ENCODE peak calls at places on chromosomes 6 and 20, in seven cellular contexts. One of them, this sample, is unnamed. For H3K4me1, the result is how much of the 10 kb centered on the place peaks cover.

GRCh38 chr20:59999502-59999901 is 41.3 kb downstream of the CDH26 start:
- DNase-seq in effector memory CD4-positive, alpha-beta T cell: no peak
- DNase-seq in IMR-90: no peak
- DNase-seq in ovary: no peak
- DNase-seq in CD8-positive, alpha-beta T cell: no peak
- DNase-seq in GM23248: no peak
- DNase-seq in cardiac muscle cell: no peak
- DNase-seq in this sample: no peak

GRCh38 chr20:12570371-12570770 is 438.4 kb upstream of the SPTLC3 start:
- DNase-seq in effector memory CD4-positive, alpha-beta T cell: no peak
- DNase-seq in IMR-90: no peak
- DNase-seq in ovary: no peak
- DNase-seq in CD8-positive, alpha-beta T cell: no peak
- DNase-seq in GM23248: no peak
- DNase-seq in cardiac muscle cell: peak
- DNase-seq in this sample: no peak

GRCh38 chr6:40353967-40354452 is 233.2 kb downstream of the LRFN2 start:
- DNase-seq in effector memory CD4-positive, alpha-beta T cell: no peak
- DNase-seq in IMR-90: no peak
- DNase-seq in ovary: no peak
- DNase-seq in CD8-positive, alpha-beta T cell: no peak
- DNase-seq in GM23248: no peak
- DNase-seq in cardiac muscle cell: no peak
- DNase-seq in this sample: no peak

GRCh38 chr6:32785781-32786533 is 22.6 kb upstream of the HLA-DQB2 start:
- DNase-seq in effector memory CD4-positive, alpha-beta T cell: no peak
- DNase-seq in IMR-90: peak
- DNase-seq in ovary: no peak
- DNase-seq in CD8-positive, alpha-beta T cell: peak
- DNase-seq in GM23248: peak
- DNase-seq in cardiac muscle cell: peak
- DNase-seq in this sample: no peak

GRCh38 chr6:56692586-56693245 is 50.0 kb upstream of the DST start:
- DNase-seq in effector memory CD4-positive, alpha-beta T cell: no peak
- DNase-seq in IMR-90: peak
- DNase-seq in ovary: no peak
- DNase-seq in CD8-positive, alpha-beta T cell: no peak
- DNase-seq in GM23248: peak
- DNase-seq in cardiac muscle cell: no peak
- DNase-seq in this sample: no peak

GRCh38 chr6:155850408-155850841 is 394.8 kb upstream of the NOX3 start:
- DNase-seq in effector memory CD4-positive, alpha-beta T cell: no peak
- DNase-seq in IMR-90: peak
- DNase-seq in ovary: no peak
- DNase-seq in CD8-positive, alpha-beta T cell: no peak
- DNase-seq in GM23248: peak
- DNase-seq in cardiac muscle cell: no peak
- DNase-seq in this sample: no peak

GRCh38 chr20:16020971-16021370 is 552.3 kb downstream of the KIF16B start:
- DNase-seq in effector memory CD4-positive, alpha-beta T cell: no peak
- DNase-seq in IMR-90: peak
- DNase-seq in ovary: no peak
- DNase-seq in CD8-positive, alpha-beta T cell: no peak
- DNase-seq in GM23248: peak
- DNase-seq in cardiac muscle cell: no peak
- DNase-seq in this sample: no peak

GRCh38 chr20:44961868-44962267 is 1.7 kb upstream of the TOMM34 start:
- DNase-seq in effector memory CD4-positive, alpha-beta T cell: no peak
- DNase-seq in IMR-90: peak
- DNase-seq in ovary: no peak
- DNase-seq in CD8-positive, alpha-beta T cell: no peak
- DNase-seq in GM23248: peak
- DNase-seq in cardiac muscle cell: no peak
- DNase-seq in this sample: no peak

GRCh38 chr20:59948828-59949720 is 8.9 kb downstream of the FAM217B start:
- DNase-seq in effector memory CD4-positive, alpha-beta T cell: no peak
- DNase-seq in IMR-90: peak
- DNase-seq in ovary: no peak
- DNase-seq in CD8-positive, alpha-beta T cell: no peak
- DNase-seq in GM23248: peak
- DNase-seq in cardiac muscle cell: peak
- DNase-seq in this sample: no peak

GRCh38 chr20:53693265-53693871 is 99.7 kb upstream of the ZNF217 start:
- DNase-seq in effector memory CD4-positive, alpha-beta T cell: no peak
- DNase-seq in IMR-90: no peak
- DNase-seq in ovary: no peak
- DNase-seq in CD8-positive, alpha-beta T cell: no peak
- DNase-seq in GM23248: no peak
- DNase-seq in cardiac muscle cell: no peak
- DNase-seq in this sample: no peak

GRCh38 chr6:95804847-95805541 is 210.8 kb upstream of the FUT9 start:
- DNase-seq in effector memory CD4-positive, alpha-beta T cell: no peak
- DNase-seq in IMR-90: no peak
- DNase-seq in ovary: no peak
- DNase-seq in CD8-positive, alpha-beta T cell: no peak
- DNase-seq in GM23248: no peak
- DNase-seq in cardiac muscle cell: no peak
- DNase-seq in this sample: no peak

GRCh38 chr6:145815351-145815772 is 767 bp upstream of the FBXO30 start:
- DNase-seq in effector memory CD4-positive, alpha-beta T cell: no peak
- DNase-seq in IMR-90: peak
- DNase-seq in ovary: no peak
- DNase-seq in CD8-positive, alpha-beta T cell: no peak
- DNase-seq in GM23248: peak
- DNase-seq in cardiac muscle cell: no peak
- DNase-seq in this sample: no peak

GRCh38 chr6:3510178-3510577 is 53.3 kb upstream of the SLC22A23 start:
- DNase-seq in effector memory CD4-positive, alpha-beta T cell: no peak
- DNase-seq in IMR-90: no peak
- DNase-seq in ovary: no peak
- DNase-seq in CD8-positive, alpha-beta T cell: no peak
- DNase-seq in GM23248: no peak
- DNase-seq in cardiac muscle cell: no peak
- DNase-seq in this sample: no peak

GRCh38 chr6:159045826-159046225 is 1.0 kb upstream of the TAGAP start:
- DNase-seq in effector memory CD4-positive, alpha-beta T cell: no peak
- DNase-seq in IMR-90: no peak
- DNase-seq in ovary: no peak
- DNase-seq in CD8-positive, alpha-beta T cell: no peak
- DNase-seq in GM23248: no peak
- DNase-seq in cardiac muscle cell: no peak
- DNase-seq in this sample: no peak

GRCh38 chr6:167341665-167342655 is 17.1 kb downstream of the TTLL2 start:
- DNase-seq in effector memory CD4-positive, alpha-beta T cell: no peak
- DNase-seq in IMR-90: no peak
- DNase-seq in ovary: no peak
- DNase-seq in CD8-positive, alpha-beta T cell: no peak
- DNase-seq in GM23248: no peak
- DNase-seq in cardiac muscle cell: no peak
- DNase-seq in this sample: no peak

DNA sequence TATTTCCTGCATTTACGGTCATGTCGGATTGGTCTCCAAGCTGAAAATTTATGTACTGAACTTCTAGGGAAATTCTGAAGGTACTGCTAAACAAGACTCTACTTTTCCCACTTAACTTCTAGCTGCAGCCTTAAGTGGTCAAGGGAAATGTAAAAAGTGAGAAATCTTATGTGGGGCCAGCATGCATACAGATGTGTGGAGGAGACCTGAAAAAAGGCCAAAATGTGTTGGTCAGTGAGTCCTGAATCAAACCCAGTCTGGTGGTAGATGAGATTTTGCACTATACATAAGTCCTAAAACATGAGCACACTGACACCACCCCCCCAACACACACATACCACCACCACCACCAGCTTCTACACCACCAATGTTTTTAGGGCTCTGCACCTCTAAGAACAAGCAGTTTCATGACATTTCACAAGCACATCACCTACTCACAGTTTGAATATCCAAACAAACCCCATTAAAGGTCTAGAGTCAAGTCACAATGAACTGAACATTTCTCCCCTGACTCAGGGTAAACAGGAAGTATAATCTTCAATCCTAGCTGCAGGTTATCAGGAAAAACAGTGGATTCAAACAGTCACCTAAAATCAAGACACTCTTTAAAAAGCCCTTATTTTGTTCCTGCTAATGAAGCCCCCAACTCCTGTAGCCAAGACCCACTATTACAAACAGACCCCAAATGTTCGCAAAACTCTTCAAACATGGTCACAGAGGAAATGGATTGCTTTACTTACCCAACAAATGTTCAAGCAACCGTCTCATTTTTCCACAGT is 1.6 kb downstream of the ZMYND8 start:
- DNase-seq in effector memory CD4-positive, alpha-beta T cell: no peak
- DNase-seq in IMR-90: peak
- DNase-seq in ovary: no peak
- DNase-seq in CD8-positive, alpha-beta T cell: no peak
- DNase-seq in GM23248: peak
- DNase-seq in cardiac muscle cell: no peak
- DNase-seq in this sample: no peak
- H3K4me1 ChIP-seq in effector memory CD4-positive, alpha-beta T cell: half or more
- H3K4me1 ChIP-seq in IMR-90: half or more
- H3K4me1 ChIP-seq in ovary: under half
- H3K4me1 ChIP-seq in CD8-positive, alpha-beta T cell: half or more
- H3K4me1 ChIP-seq in GM23248: half or more
- H3K4me1 ChIP-seq in cardiac muscle cell: half or more
- H3K4me1 ChIP-seq in this sample: under half

GRCh38 chr6:73514746-73515110 is 6.1 kb downstream of the EEF1A1 start:
- DNase-seq in effector memory CD4-positive, alpha-beta T cell: no peak
- DNase-seq in IMR-90: peak
- DNase-seq in ovary: no peak
- DNase-seq in CD8-positive, alpha-beta T cell: no peak
- DNase-seq in GM23248: peak
- DNase-seq in cardiac muscle cell: no peak
- DNase-seq in this sample: no peak

GRCh38 chr6:73519943-73520687 is 717 bp downstream of the EEF1A1 start:
- DNase-seq in effector memory CD4-positive, alpha-beta T cell: peak
- DNase-seq in IMR-90: peak
- DNase-seq in ovary: peak
- DNase-seq in CD8-positive, alpha-beta T cell: peak
- DNase-seq in GM23248: peak
- DNase-seq in cardiac muscle cell: peak
- DNase-seq in this sample: peak

GRCh38 chr6:73513496-73513854 is 7.4 kb downstream of the EEF1A1 start:
- DNase-seq in effector memory CD4-positive, alpha-beta T cell: no peak
- DNase-seq in IMR-90: peak
- DNase-seq in ovary: no peak
- DNase-seq in CD8-positive, alpha-beta T cell: no peak
- DNase-seq in GM23248: peak
- DNase-seq in cardiac muscle cell: no peak
- DNase-seq in this sample: no peak

GRCh38 chr6:73515204-73516101 is 5.4 kb downstream of the EEF1A1 start:
- DNase-seq in effector memory CD4-positive, alpha-beta T cell: peak
- DNase-seq in IMR-90: peak
- DNase-seq in ovary: no peak
- DNase-seq in CD8-positive, alpha-beta T cell: peak
- DNase-seq in GM23248: peak
- DNase-seq in cardiac muscle cell: peak
- DNase-seq in this sample: no peak

GRCh38 chr6:73516712-73517489 is 3.9 kb downstream of the EEF1A1 start:
- DNase-seq in effector memory CD4-positive, alpha-beta T cell: no peak
- DNase-seq in IMR-90: peak
- DNase-seq in ovary: no peak
- DNase-seq in CD8-positive, alpha-beta T cell: no peak
- DNase-seq in GM23248: peak
- DNase-seq in cardiac muscle cell: no peak
- DNase-seq in this sample: no peak
- H3K4me3 ChIP-seq in effector memory CD4-positive, alpha-beta T cell: no peak
- H3K4me3 ChIP-seq in IMR-90: peak
- H3K4me3 ChIP-seq in ovary: no peak
- H3K4me3 ChIP-seq in CD8-positive, alpha-beta T cell: no peak
- H3K4me3 ChIP-seq in GM23248: peak
- H3K4me3 ChIP-seq in cardiac muscle cell: no peak
- H3K4me3 ChIP-seq in this sample: no peak

GRCh38 chr6:142846883-142847287 is 98.1 kb downstream of the HIVEP2 start:
- DNase-seq in effector memory CD4-positive, alpha-beta T cell: no peak
- DNase-seq in IMR-90: peak
- DNase-seq in ovary: no peak
- DNase-seq in CD8-positive, alpha-beta T cell: no peak
- DNase-seq in GM23248: peak
- DNase-seq in cardiac muscle cell: no peak
- DNase-seq in this sample: no peak

GRCh38 chr6:142845143-142845571 is 99.8 kb downstream of the HIVEP2 start:
- DNase-seq in effector memory CD4-positive, alpha-beta T cell: no peak
- DNase-seq in IMR-90: no peak
- DNase-seq in ovary: no peak
- DNase-seq in CD8-positive, alpha-beta T cell: no peak
- DNase-seq in GM23248: peak
- DNase-seq in cardiac muscle cell: no peak
- DNase-seq in this sample: no peak

GRCh38 chr6:142844065-142844755 is 100.8 kb downstream of the HIVEP2 start:
- DNase-seq in effector memory CD4-positive, alpha-beta T cell: no peak
- DNase-seq in IMR-90: peak
- DNase-seq in ovary: no peak
- DNase-seq in CD8-positive, alpha-beta T cell: no peak
- DNase-seq in GM23248: peak
- DNase-seq in cardiac muscle cell: no peak
- DNase-seq in this sample: no peak

GRCh38 chr6:142846459-142846831 is 98.5 kb downstream of the HIVEP2 start:
- DNase-seq in effector memory CD4-positive, alpha-beta T cell: no peak
- DNase-seq in IMR-90: peak
- DNase-seq in ovary: no peak
- DNase-seq in CD8-positive, alpha-beta T cell: no peak
- DNase-seq in GM23248: peak
- DNase-seq in cardiac muscle cell: no peak
- DNase-seq in this sample: no peak

GRCh38 chr6:142845624-142846458 is 99.1 kb downstream of the HIVEP2 start:
- DNase-seq in effector memory CD4-positive, alpha-beta T cell: peak
- DNase-seq in IMR-90: peak
- DNase-seq in ovary: peak
- DNase-seq in CD8-positive, alpha-beta T cell: peak
- DNase-seq in GM23248: peak
- DNase-seq in cardiac muscle cell: peak
- DNase-seq in this sample: peak
- H3K4me1 ChIP-seq in effector memory CD4-positive, alpha-beta T cell: half or more
- H3K4me1 ChIP-seq in IMR-90: under half
- H3K4me1 ChIP-seq in ovary: under half
- H3K4me1 ChIP-seq in CD8-positive, alpha-beta T cell: half or more
- H3K4me1 ChIP-seq in GM23248: half or more
- H3K4me1 ChIP-seq in cardiac muscle cell: under half
- H3K4me1 ChIP-seq in this sample: under half

DNA sequence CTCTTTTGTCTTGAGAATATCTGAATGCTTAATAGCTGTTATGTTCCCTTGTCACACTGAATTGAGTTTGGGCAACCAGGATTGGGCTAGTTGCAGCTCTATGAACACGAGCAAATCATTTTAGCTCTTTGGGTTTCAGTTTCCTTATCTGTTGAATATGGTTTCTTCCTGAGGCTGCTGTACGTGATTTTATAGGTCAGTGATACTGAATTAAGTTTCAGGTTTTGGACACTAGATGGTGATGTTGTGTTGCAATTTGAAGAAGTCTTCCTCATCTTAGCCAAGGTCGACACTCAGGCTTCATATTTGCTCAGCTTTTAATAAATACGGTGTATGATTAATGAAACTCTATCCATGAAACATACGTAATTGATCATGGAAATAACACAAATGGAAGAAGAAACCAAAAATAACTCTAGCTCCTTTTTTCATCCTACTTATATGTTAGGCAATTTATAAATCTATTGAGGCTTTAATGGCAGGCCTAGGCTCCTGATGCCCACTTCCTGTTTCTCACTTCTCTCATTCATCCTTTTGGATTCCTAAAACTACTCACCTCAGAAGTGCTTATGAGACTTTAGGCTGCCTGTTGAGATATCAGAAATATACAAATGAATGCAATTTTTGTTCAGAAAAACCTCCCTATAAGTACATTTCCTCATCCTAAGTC is 354.1 kb upstream of the MAP3K7 start:
- DNase-seq in effector memory CD4-positive, alpha-beta T cell: no peak
- DNase-seq in IMR-90: peak
- DNase-seq in ovary: no peak
- DNase-seq in CD8-positive, alpha-beta T cell: no peak
- DNase-seq in GM23248: peak
- DNase-seq in cardiac muscle cell: peak
- DNase-seq in this sample: no peak
- H3K4me3 ChIP-seq in effector memory CD4-positive, alpha-beta T cell: peak
- H3K4me3 ChIP-seq in IMR-90: no peak
- H3K4me3 ChIP-seq in ovary: no peak
- H3K4me3 ChIP-seq in CD8-positive, alpha-beta T cell: no peak
- H3K4me3 ChIP-seq in GM23248: no peak
- H3K4me3 ChIP-seq in cardiac muscle cell: no peak
- H3K4me3 ChIP-seq in this sample: no peak